ENCODE peak calls at places on chromosome X, in seven cellular contexts. H is astrocyte; O is hepatocyte; A is CD8-positive, alpha-beta T cell; E is right atrium auricular region; G is fibroblast of lung; N is brain microvascular endothelial cell. R is an unnamed sample.

GRCh38 chrX:23898412-23898959 is 9.3 kb downstream of the APOO start:
- DNase-seq in H (peak; percentile 58), O (no peak), A (no peak), E (no peak), G (peak; percentile 68), N (no peak), R (no peak)

GRCh38 chrX:129981752-129982299 is 609 bp upstream of the BCORL1 start:
- DNase-seq in H (no peak), O (no peak), A (no peak), E (no peak), G (no peak), N (no peak), R (no peak)

GRCh38 chrX:72016881-72017783 is 106.5 kb downstream of the NHSL2 start:
- DNase-seq in H (no peak), O (no peak), A (no peak), E (peak; percentile 46), G (no peak), N (no peak), R (no peak)

GRCh38 chrX:150224676-150225075 is 138.4 kb upstream of the MAMLD1 start:
- DNase-seq in H (no peak), O (no peak), A (no peak), E (peak; percentile 52), G (no peak), N (no peak), R (no peak)

GRCh38 chrX:75963774-75964173 is 178.7 kb upstream of the MAGEE2 start:
- DNase-seq in H (no peak), O (no peak), A (no peak), E (no peak), G (no peak), N (no peak), R (no peak)

GRCh38 chrX:14697453-14697852 is 168.1 kb downstream of the GLRA2 start:
- DNase-seq in H (no peak), O (peak; percentile 13), A (no peak), E (no peak), G (no peak), N (no peak), R (no peak)

GRCh38 chrX:107154787-107155620 is 36.4 kb upstream of the RBM41 start:
- DNase-seq in H (peak; percentile 33), O (peak; percentile 19), A (no peak), E (no peak), G (peak; percentile 48), N (peak; percentile 6), R (no peak)

GRCh38 chrX:30570505-30570904 is 7.1 kb downstream of the TASL start:
- DNase-seq in H (no peak), O (peak; percentile 33), A (no peak), E (no peak), G (peak; percentile 2), N (peak; percentile 6), R (no peak)

GRCh38 chrX:36974896-36975295 is 33.3 kb upstream of the FAM47C start:
- DNase-seq in H (no peak), O (no peak), A (no peak), E (no peak), G (no peak), N (no peak), R (no peak)

GRCh38 chrX:31435592-31435991 is 363.8 kb upstream of the FTHL17 start:
- DNase-seq in H (peak; percentile 32), O (peak; percentile 46), A (no peak), E (no peak), G (peak; percentile 49), N (peak; percentile 81), R (peak; percentile 14)

GRCh38 chrX:57929373-57929772 is 19.1 kb upstream of the ZXDA start:
- DNase-seq in H (no peak), O (no peak), A (no peak), E (no peak), G (peak; percentile 6), N (no peak), R (no peak)
- TF ChIP-seq CTCF in H (peak; percentile 26), O (peak; percentile 22), A (no peak), E (peak; percentile 62), G (peak; percentile 37), N (peak; percentile 42), R (no peak)

DNA sequence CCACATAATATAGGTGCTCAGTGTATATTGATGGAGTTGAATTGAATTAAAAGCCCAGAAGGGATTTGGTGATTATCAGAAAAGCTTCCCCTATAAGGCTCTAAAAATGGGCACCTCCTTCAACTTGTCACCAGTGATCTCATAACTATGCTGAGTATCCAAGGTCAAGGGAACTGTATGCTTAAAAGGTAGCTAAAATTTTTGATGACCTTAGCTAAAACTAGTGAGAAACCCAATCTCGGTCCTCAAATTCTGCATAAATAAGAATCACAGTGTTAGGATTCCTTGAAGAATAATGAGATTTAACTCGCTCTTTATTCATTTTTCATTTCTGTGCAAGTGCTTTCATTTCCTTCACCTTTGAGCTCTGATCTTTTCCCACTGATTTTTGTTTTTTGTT is 87.7 kb upstream of the AP1S2 start:
- DNase-seq in H (no peak), O (no peak), A (no peak), E (no peak), G (no peak), N (no peak), R (no peak)
- H3K27ac ChIP-seq in H (no peak overlapping the region), O (no peak overlapping the region), A (no peak overlapping the region), E (no peak overlapping the region), G (no peak overlapping the region), N (no peak overlapping the region), R (no peak overlapping the region)

GRCh38 chrX:83509246-83509801 is 1.2 kb downstream of the POU3F4 start:
- DNase-seq in H (peak; percentile 10), O (no peak), A (no peak), E (no peak), G (no peak), N (no peak), R (no peak)

GRCh38 chrX:83508526-83509245 is 596 bp downstream of the POU3F4 start:
- DNase-seq in H (no peak), O (no peak), A (no peak), E (no peak), G (peak; percentile 38), N (no peak), R (no peak)

GRCh38 chrX:83512111-83512510 is 4.0 kb downstream of the POU3F4 start:
- DNase-seq in H (peak; percentile 16), O (no peak), A (no peak), E (no peak), G (peak; percentile 38), N (no peak), R (no peak)

GRCh38 chrX:83511208-83511607 is 3.1 kb downstream of the POU3F4 start:
- DNase-seq in H (peak; percentile 36), O (no peak), A (no peak), E (no peak), G (peak; percentile 60), N (no peak), R (no peak)

GRCh38 chrX:83510466-83511181 is 2.5 kb downstream of the POU3F4 start:
- DNase-seq in H (no peak), O (no peak), A (no peak), E (no peak), G (no peak), N (no peak), R (no peak)
- H3K4me3 ChIP-seq in H (peak overlapping the region; percentile 61), O (no peak overlapping the region), A (no peak overlapping the region), E (no peak overlapping the region), G (no peak overlapping the region), N (no peak overlapping the region), R (no peak overlapping the region)

GRCh38 chrX:17005712-17006372 is 59.4 kb downstream of the REPS2 start:
- DNase-seq in H (no peak), O (no peak), A (no peak), E (no peak), G (no peak), N (no peak), R (no peak)
- TF ChIP-seq CTCF in H (no peak), O (no peak), A (no peak), E (no peak), G (no peak), N (no peak), R (no peak)

GRCh38 chrX:64205735-64206491 is 405 bp upstream of the AMER1 start:
- DNase-seq in H (peak; percentile 86), O (peak; percentile 92), A (peak; percentile 67), E (peak; percentile 95), G (peak; percentile 91), N (peak; percentile 94), R (peak; percentile 95)

GRCh38 chrX:64204701-64205440 is 637 bp downstream of the AMER1 start:
- DNase-seq in H (peak; percentile 17), O (peak; percentile 44), A (no peak), E (no peak), G (peak; percentile 34), N (no peak), R (peak; percentile 36)

GRCh38 chrX:64202808-64203320 is 2.6 kb downstream of the AMER1 start:
- DNase-seq in H (peak; percentile 55), O (no peak), A (no peak), E (no peak), G (peak; percentile 64), N (no peak), R (no peak)

GRCh38 chrX:64205441-64205734 is at the start of gene AMER1:
- DNase-seq in H (no peak), O (no peak), A (no peak), E (no peak), G (no peak), N (no peak), R (no peak)

DNA sequence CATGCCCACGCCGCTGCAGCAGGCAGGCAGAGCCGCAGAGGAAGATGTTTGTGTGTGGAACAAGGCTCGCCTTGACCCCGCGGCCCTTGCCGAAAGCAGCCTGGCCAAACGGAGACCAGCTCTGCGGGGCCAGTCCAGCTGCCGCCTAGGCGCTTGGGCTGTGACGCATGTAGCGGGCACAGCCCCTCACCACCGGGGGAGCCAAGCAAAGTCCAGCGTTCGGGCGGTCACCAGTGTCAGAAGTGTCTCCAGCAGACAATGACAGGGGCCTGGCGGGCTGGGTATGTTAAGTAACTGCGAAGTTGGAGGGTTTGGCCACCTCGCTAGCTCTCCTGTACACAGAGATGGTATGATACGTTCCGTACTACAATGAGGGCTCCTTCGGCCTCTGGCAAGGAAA is 1.3 kb downstream of the AMER1 start:
- DNase-seq in H (no peak), O (peak; percentile 31), A (no peak), E (no peak), G (peak; percentile 8), N (no peak), R (peak; percentile 14)
- H3K27ac ChIP-seq in H (no peak overlapping the region), O (peak overlapping the region; percentile 98), A (no peak overlapping the region), E (peak overlapping the region; percentile 83), G (peak overlapping the region; percentile 67), N (no peak overlapping the region), R (peak overlapping the region; percentile 89)

DNA sequence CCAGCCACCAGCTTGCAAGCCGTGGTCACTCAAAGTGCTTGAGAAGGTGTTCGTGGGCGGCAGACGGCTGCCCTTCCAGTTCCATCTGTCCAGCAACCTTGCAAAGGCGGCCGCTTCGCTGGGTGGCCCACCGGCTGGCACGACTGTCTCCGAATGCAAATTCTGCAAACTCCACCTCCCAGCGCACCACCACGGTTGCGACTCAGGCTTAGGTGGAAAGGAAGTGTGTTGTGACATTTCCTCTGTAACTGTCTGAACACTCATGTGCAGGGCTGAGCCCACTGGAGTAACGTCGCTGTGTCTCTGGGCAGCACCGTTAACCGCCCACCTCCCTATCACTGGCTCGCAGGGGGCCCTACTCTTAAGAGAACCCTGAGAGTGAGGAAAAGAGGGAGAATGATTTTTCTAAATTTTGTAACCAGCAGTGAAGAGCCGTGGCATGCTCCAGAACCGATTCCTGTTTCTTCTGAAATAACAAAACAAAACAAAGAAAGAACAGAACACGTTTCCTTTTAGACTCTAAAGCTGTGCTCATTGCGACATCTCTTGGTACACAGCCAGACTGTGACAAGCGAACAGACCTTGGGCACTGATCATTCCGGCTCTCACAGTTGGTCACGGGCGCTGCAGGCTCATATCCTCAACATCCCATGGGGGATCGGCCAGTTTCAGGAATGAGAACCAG is at the start of gene P2RY8:
- DNase-seq in H (no peak), O (peak; percentile 43), A (peak; percentile 65), E (peak; percentile 72), G (no peak), N (peak; percentile 28), R (peak; percentile 90)
- H3K4me3 ChIP-seq in H (no peak within 1 kb of the TSS), O (no peak within 1 kb of the TSS), A (peak within 1 kb of the TSS; percentile 71), E (peak within 1 kb of the TSS; percentile 36), G (no peak within 1 kb of the TSS), N (no peak within 1 kb of the TSS), R (no peak within 1 kb of the TSS)

GRCh38 chrX:124018031-124018430 is 56.5 kb downstream of the STAG2 start:
- DNase-seq in H (no peak), O (no peak), A (no peak), E (no peak), G (no peak), N (no peak), R (no peak)
- TF ChIP-seq CTCF in H (no peak), O (peak; percentile 23), A (no peak), E (peak; percentile 22), G (no peak), N (no peak), R (no peak)